ENCODE peak calls at places on chromosomes 5 and 9, in four cellular contexts. T is K562, U is HepG2, E is GM12878. X is an unnamed sample.

GRCh38 chr9:129983891-129984290 is 59.1 kb downstream of the FNBP1 start:
- DNase-seq in T (no peak), U (no peak), E (no peak), X (no peak)

GRCh38 chr9:116928884-116929283 is 241.8 kb downstream of the TRIM32 start:
- DNase-seq in T (no peak), U (no peak), E (no peak), X (peak)

GRCh38 chr5:179768326-179769085 is 25.3 kb upstream of the LTC4S start:
- DNase-seq in T (no peak), U (no peak), E (no peak), X (peak)

GRCh38 chr5:174386306-174386705 is 338.1 kb upstream of the MSX2 start:
- DNase-seq in T (no peak), U (no peak), E (no peak), X (no peak)

GRCh38 chr5:136062563-136063274 is 33.9 kb downstream of the TGFBI start:
- DNase-seq in T (peak), U (peak), E (no peak), X (peak)

GRCh38 chr5:61051267-61051666 is 106.3 kb downstream of the NDUFAF2 start:
- DNase-seq in T (no peak), U (peak), E (no peak), X (no peak)

GRCh38 chr5:179858241-179858585 is 404 bp downstream of the MRNIP start:
- DNase-seq in T (peak), U (peak), E (peak), X (peak)

GRCh38 chr5:151085517-151086031 is 4.7 kb upstream of the TNIP1 start:
- DNase-seq in T (no peak), U (no peak), E (no peak), X (no peak)

GRCh38 chr5:139660105-139660915 is 12.2 kb downstream of the CXXC5 start:
- DNase-seq in T (no peak), U (no peak), E (no peak), X (no peak)

GRCh38 chr5:180806351-180807011 is 3.9 kb upstream of the MGAT1 start:
- DNase-seq in T (no peak), U (no peak), E (no peak), X (no peak)

GRCh38 chr5:86806206-86806605 is 188.5 kb downstream of the COX7C start:
- DNase-seq in T (no peak), U (peak), E (no peak), X (no peak)

GRCh38 chr5:77418601-77419591 is 73.2 kb downstream of the WDR41 start:
- DNase-seq in T (no peak), U (no peak), E (no peak), X (no peak)

GRCh38 chr5:124652892-124653441 is 93.5 kb downstream of the ZNF608 start:
- DNase-seq in T (no peak), U (no peak), E (no peak), X (no peak)

GRCh38 chr5:109688999-109689739 is 558 bp upstream of the MAN2A1 start:
- DNase-seq in T (peak), U (peak), E (peak), X (peak)

GRCh38 chr9:121450241-121450640 is 49.4 kb downstream of the GGTA1 start:
- DNase-seq in T (no peak), U (no peak), E (no peak), X (no peak)

GRCh38 chr9:31359071-31359470 is 1025.4 kb upstream of the ACO1 start:
- DNase-seq in T (no peak), U (no peak), E (no peak), X (no peak)

GRCh38 chr9:3863686-3864085 is 337.9 kb upstream of the RFX3 start:
- DNase-seq in T (no peak), U (no peak), E (no peak), X (no peak)

GRCh38 chr5:127425037-127425436 is 92.4 kb upstream of the PRRC1 start:
- DNase-seq in T (no peak), U (peak), E (no peak), X (no peak)

GRCh38 chr9:18865542-18865941 is 167.5 kb downstream of the SAXO1 start:
- DNase-seq in T (no peak), U (no peak), E (no peak), X (no peak)

GRCh38 chr9:15416880-15417279 is 5.8 kb upstream of the SNAPC3 start:
- DNase-seq in T (peak), U (peak), E (no peak), X (peak)

GRCh38 chr5:179378441-179379271 is 33.4 kb upstream of the ADAMTS2 start:
- DNase-seq in T (no peak), U (no peak), E (no peak), X (no peak)

GRCh38 chr5:38509185-38509584 is 47.3 kb downstream of the LIFR start:
- DNase-seq in T (no peak), U (no peak), E (no peak), X (no peak)

GRCh38 chr5:132787076-132787475 is 10.0 kb upstream of the SEPTIN8 start:
- DNase-seq in T (no peak), U (no peak), E (no peak), X (no peak)

GRCh38 chr9:23160952-23161469 is 665.0 kb downstream of the ELAVL2 start:
- DNase-seq in T (no peak), U (no peak), E (no peak), X (no peak)

GRCh38 chr5:161312882-161313281 is 233.6 kb downstream of the GABRB2 start:
- DNase-seq in T (no peak), U (no peak), E (no peak), X (no peak)

GRCh38 chr5:80641353-80641752 is 13.1 kb upstream of the MSH3 start:
- DNase-seq in T (no peak), U (no peak), E (no peak), X (no peak)

GRCh38 chr5:81393783-81394718 is at the start of gene ACOT12:
- DNase-seq in T (no peak), U (no peak), E (no peak), X (peak)

DNA sequence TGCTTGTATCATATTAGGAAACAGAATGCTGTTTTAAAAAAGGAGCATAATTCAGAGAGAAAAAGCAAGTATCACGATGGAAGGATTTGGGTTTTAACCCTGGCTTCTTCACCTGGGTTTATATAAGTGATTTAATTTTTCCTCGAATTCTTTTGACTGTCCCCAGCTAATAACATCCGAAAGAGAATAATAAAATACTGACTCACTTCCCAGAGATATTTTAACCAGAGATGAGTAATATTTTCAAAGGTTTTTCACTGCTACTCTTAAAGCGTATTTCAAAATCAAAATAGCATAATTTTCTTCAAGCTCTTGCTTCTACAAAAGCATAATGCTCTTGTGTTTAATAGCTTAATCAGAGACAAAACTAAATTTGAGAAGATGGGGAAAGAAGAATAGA is 215.3 kb upstream of the PTGER4 start:
- DNase-seq in T (no peak), U (no peak), E (no peak), X (no peak)
- TF ChIP-seq CBFB in T (no peak), U (no peak), E (no peak), X (no peak)

GRCh38 chr9:91360551-91361293 is 996 bp downstream of the AUH start:
- DNase-seq in T (no peak), U (no peak), E (peak), X (no peak)
- TF ChIP-seq CBFB in T (no peak), U (no peak), E (no peak), X (no peak)

GRCh38 chr5:92337772-92338234 is 954.7 kb upstream of the ARRDC3 start:
- DNase-seq in T (no peak), U (no peak), E (no peak), X (no peak)
- TF ChIP-seq CBFB in T (no peak), U (no peak), E (no peak), X (no peak)

DNA sequence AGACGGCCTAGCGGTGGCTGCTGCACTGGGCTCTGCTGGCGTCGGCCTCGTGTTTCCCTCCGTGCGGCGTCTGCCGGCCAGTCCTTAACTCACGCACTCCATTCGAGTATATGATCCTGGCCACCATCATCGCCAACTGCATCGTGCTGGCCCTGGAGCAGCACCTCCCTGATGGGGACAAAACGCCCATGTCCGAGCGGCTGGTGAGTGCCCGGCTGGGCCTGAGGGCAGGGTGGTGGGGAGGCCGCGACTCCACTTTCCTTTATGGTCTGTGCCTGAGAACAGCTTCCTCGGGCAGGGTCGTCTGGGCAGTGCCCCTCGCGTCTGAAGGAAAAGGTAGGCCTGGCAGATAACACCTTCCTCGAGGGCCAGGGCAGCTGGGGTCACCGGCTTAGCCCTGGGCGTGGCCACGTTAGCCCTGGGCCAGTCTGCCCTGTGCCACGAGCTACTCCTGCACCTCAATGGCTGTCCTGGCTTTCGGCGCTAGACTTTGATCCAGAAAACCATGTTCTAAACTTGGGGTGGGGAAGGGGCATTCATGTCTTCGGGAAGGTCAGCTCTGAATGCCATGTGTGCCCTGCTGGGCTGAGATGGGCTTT is 1.5 kb downstream of the CACNA1B start:
- DNase-seq in T (no peak), U (no peak), E (no peak), X (no peak)
- TF ChIP-seq CBFB in T (no peak), U (no peak), E (no peak), X (no peak)

GRCh38 chr5:173320259-173320658 is 8.0 kb downstream of the STC2 start:
- DNase-seq in T (no peak), U (no peak), E (no peak), X (no peak)
- TF ChIP-seq CBFB in T (no peak), U (no peak), E (no peak), X (no peak)

GRCh38 chr5:142011572-142012185 is 1.1 kb downstream of the GNPDA1 start:
- DNase-seq in T (no peak), U (no peak), E (no peak), X (no peak)
- TF ChIP-seq CBFB in T (no peak), U (no peak), E (no peak), X (no peak)

X was measured in WTC11.